ENCODE peak calls at places on chromosome 22, in ten cellular contexts. T, E, N, B, K, A, M, V, R and G are unnamed samples.

GRCh38 chr22:38086001-38086845 is 2.2 kb upstream of the SLC16A8 start:
- DNase-seq in T (no peak), E (no peak), N (no peak), B (no peak), K (peak), A (no peak), M (no peak), V (no peak), R (no peak), G (no peak)

GRCh38 chr22:25160120-25160996 is 39.3 kb upstream of the CRYBB3 start:
- DNase-seq in T (no peak), E (no peak), N (no peak), B (no peak), K (no peak), A (no peak), M (no peak), V (no peak), R (no peak), G (no peak)

GRCh38 chr22:48536691-48537591 is 1290.7 kb downstream of the BRD1 start:
- DNase-seq in T (no peak), E (no peak), N (no peak), B (no peak), K (no peak), A (no peak), M (no peak), V (no peak), R (no peak), G (no peak)

GRCh38 chr22:30763815-30764686 is 69.4 kb downstream of the OSBP2 start:
- DNase-seq in T (peak), E (peak), N (peak), B (peak), K (no peak), A (peak), M (peak), V (peak), R (peak), G (peak)

GRCh38 chr22:39625554-39626537 is 55.3 kb downstream of the CACNA1I start:
- DNase-seq in T (no peak), E (no peak), N (no peak), B (no peak), K (no peak), A (no peak), M (no peak), V (no peak), R (no peak), G (no peak)

GRCh38 chr22:37014835-37015586 is 4.2 kb downstream of the TST start:
- DNase-seq in T (no peak), E (no peak), N (no peak), B (no peak), K (no peak), A (no peak), M (no peak), V (peak), R (no peak), G (no peak)

GRCh38 chr22:20427104-20427944 is 10.3 kb downstream of the SCARF2 start:
- DNase-seq in T (no peak), E (no peak), N (no peak), B (no peak), K (no peak), A (no peak), M (no peak), V (no peak), R (no peak), G (no peak)

GRCh38 chr22:45506961-45507360 is 4.3 kb downstream of the FBLN1 start:
- DNase-seq in T (no peak), E (no peak), N (no peak), B (no peak), K (no peak), A (no peak), M (no peak), V (no peak), R (no peak), G (no peak)

GRCh38 chr22:48083502-48083901 is 1321.1 kb downstream of the TBC1D22A start:
- DNase-seq in T (no peak), E (no peak), N (no peak), B (no peak), K (no peak), A (no peak), M (no peak), V (no peak), R (no peak), G (no peak)

GRCh38 chr22:35426801-35427140 is 26.8 kb downstream of the MCM5 start:
- DNase-seq in T (no peak), E (no peak), N (no peak), B (no peak), K (no peak), A (no peak), M (no peak), V (no peak), R (no peak), G (no peak)

GRCh38 chr22:20565761-20566160 is 58.4 kb downstream of the MED15 start:
- DNase-seq in T (no peak), E (no peak), N (no peak), B (no peak), K (peak), A (no peak), M (no peak), V (no peak), R (no peak), G (no peak)

GRCh38 chr22:17576475-17576874 is 13.2 kb downstream of the SLC25A18 start:
- DNase-seq in T (peak), E (no peak), N (no peak), B (no peak), K (no peak), A (peak), M (peak), V (no peak), R (peak), G (no peak)

GRCh38 chr22:37898441-37899181 is 7.5 kb upstream of the MICALL1 start:
- DNase-seq in T (no peak), E (no peak), N (no peak), B (no peak), K (no peak), A (peak), M (no peak), V (no peak), R (peak), G (no peak)

GRCh38 chr22:24525416-24526037 is 29.4 kb downstream of the GUCD1 start:
- DNase-seq in T (peak), E (peak), N (peak), B (peak), K (peak), A (peak), M (peak), V (peak), R (peak), G (peak)

GRCh38 chr22:29313126-29314071 is 2.1 kb downstream of the RASL10A start:
- DNase-seq in T (no peak), E (peak), N (no peak), B (no peak), K (no peak), A (no peak), M (peak), V (peak), R (no peak), G (no peak)

GRCh38 chr22:25110846-25111578 is 88.6 kb upstream of the CRYBB3 start:
- DNase-seq in T (peak), E (peak), N (peak), B (peak), K (peak), A (peak), M (peak), V (peak), R (peak), G (peak)

GRCh38 chr22:29609139-29609538 is 5.7 kb downstream of the NF2 start:
- DNase-seq in T (no peak), E (no peak), N (no peak), B (no peak), K (no peak), A (no peak), M (no peak), V (no peak), R (no peak), G (no peak)

GRCh38 chr22:19478466-19479357 is at the start of gene UFD1:
- DNase-seq in T (peak), E (no peak), N (peak), B (peak), K (peak), A (peak), M (peak), V (peak), R (peak), G (peak)

GRCh38 chr22:47411006-47411405 is 648.6 kb downstream of the TBC1D22A start:
- DNase-seq in T (no peak), E (no peak), N (no peak), B (no peak), K (no peak), A (no peak), M (no peak), V (no peak), R (no peak), G (no peak)

GRCh38 chr22:47783433-47784366 is 1021.2 kb downstream of the TBC1D22A start:
- DNase-seq in T (no peak), E (no peak), N (no peak), B (no peak), K (no peak), A (no peak), M (no peak), V (no peak), R (no peak), G (no peak)

GRCh38 chr22:38761202-38762162 is 5.7 kb upstream of the SUN2 start:
- DNase-seq in T (no peak), E (no peak), N (no peak), B (no peak), K (no peak), A (no peak), M (no peak), V (no peak), R (no peak), G (no peak)

GRCh38 chr22:38879961-38880360 is 7.9 kb upstream of the CBX6 start:
- DNase-seq in T (no peak), E (no peak), N (no peak), B (no peak), K (no peak), A (no peak), M (no peak), V (no peak), R (no peak), G (no peak)

GRCh38 chr22:41094036-41094435 is 1.6 kb downstream of the EP300 start:
- DNase-seq in T (no peak), E (no peak), N (no peak), B (no peak), K (no peak), A (no peak), M (peak), V (no peak), R (peak), G (no peak)

GRCh38 chr22:43861529-43861928 is 784 bp downstream of the SULT4A1 start:
- DNase-seq in T (no peak), E (no peak), N (no peak), B (no peak), K (no peak), A (no peak), M (no peak), V (no peak), R (peak), G (no peak)

GRCh38 chr22:39369186-39369585 is 19.4 kb downstream of the SYNGR1 start:
- DNase-seq in T (no peak), E (no peak), N (no peak), B (no peak), K (no peak), A (no peak), M (no peak), V (no peak), R (no peak), G (no peak)

GRCh38 chr22:50530280-50530856 is 556 bp upstream of the TYMP start:
- DNase-seq in T (no peak), E (peak), N (no peak), B (no peak), K (peak), A (no peak), M (peak), V (peak), R (peak), G (no peak)

GRCh38 chr22:49039625-49040024 is 788.0 kb downstream of the BRD1 start:
- DNase-seq in T (no peak), E (no peak), N (no peak), B (no peak), K (no peak), A (no peak), M (no peak), V (no peak), R (no peak), G (no peak)

GRCh38 chr22:50581950-50582561 is 593 bp downstream of the CHKB start:
- DNase-seq in T (no peak), E (no peak), N (no peak), B (no peak), K (no peak), A (no peak), M (peak), V (peak), R (no peak), G (no peak)

GRCh38 chr22:25630446-25630845 is 66.0 kb downstream of the GRK3 start:
- DNase-seq in T (peak), E (no peak), N (no peak), B (no peak), K (no peak), A (no peak), M (no peak), V (no peak), R (peak), G (no peak)

GRCh38 chr22:29856496-29856895 is 18.4 kb upstream of the ASCC2 start:
- DNase-seq in T (no peak), E (no peak), N (no peak), B (no peak), K (no peak), A (no peak), M (no peak), V (no peak), R (no peak), G (no peak)

GRCh38 chr22:26168934-26169311 is 339 bp upstream of the SEZ6L start:
- DNase-seq in T (no peak), E (no peak), N (no peak), B (no peak), K (peak), A (no peak), M (no peak), V (no peak), R (no peak), G (no peak)

GRCh38 chr22:44003776-44004460 is 20.2 kb upstream of the PARVB start:
- DNase-seq in T (no peak), E (peak), N (no peak), B (no peak), K (no peak), A (no peak), M (no peak), V (no peak), R (no peak), G (no peak)

GRCh38 chr22:46578251-46578823 is 40.9 kb upstream of the CELSR1 start:
- DNase-seq in T (no peak), E (no peak), N (no peak), B (no peak), K (peak), A (no peak), M (no peak), V (peak), R (no peak), G (no peak)

GRCh38 chr22:45987462-45987861 is 10.5 kb upstream of the WNT7B start:
- DNase-seq in T (no peak), E (no peak), N (no peak), B (no peak), K (no peak), A (no peak), M (no peak), V (no peak), R (no peak), G (no peak)

GRCh38 chr22:17971711-17972110 is 52.6 kb downstream of the MICAL3 start:
- DNase-seq in T (no peak), E (no peak), N (no peak), B (no peak), K (no peak), A (no peak), M (no peak), V (no peak), R (no peak), G (no peak)

GRCh38 chr22:40325315-40325714 is 21.0 kb upstream of the ADSL start:
- DNase-seq in T (no peak), E (no peak), N (no peak), B (no peak), K (no peak), A (no peak), M (no peak), V (no peak), R (no peak), G (peak)

GRCh38 chr22:49977578-49977977 is 17.0 kb downstream of the PIM3 start:
- DNase-seq in T (no peak), E (no peak), N (no peak), B (no peak), K (no peak), A (no peak), M (no peak), V (no peak), R (no peak), G (no peak)

GRCh38 chr22:36606114-36606513 is 77.1 kb upstream of the EIF3D start:
- DNase-seq in T (no peak), E (no peak), N (no peak), B (no peak), K (peak), A (no peak), M (no peak), V (no peak), R (no peak), G (no peak)